ENCODE peak calls at places on chromosomes 16 and 17, in eight cellular contexts. C, L, Q, G, T, A, W and K are unnamed samples.
A peak's percentile ranks its signal among the peaks of the same experiment; 100 is the strongest.

GRCh38 chr17:48121921-48122650 is 14.5 kb downstream of the SNX11 start:
- DNase-seq in A (no peak), Q (no peak), L (no peak), W (no peak), C (no peak), T (peak; percentile 45), G (no peak), K (no peak)

GRCh38 chr16:56360117-56361008 is 65.0 kb downstream of the AMFR start:
- DNase-seq in G (no peak), L (no peak), C (no peak), Q (no peak), W (no peak), T (no peak), A (no peak), K (no peak)

GRCh38 chr17:66540131-66540781 is 237.8 kb downstream of the PRKCA start:
- DNase-seq in Q (no peak), W (peak; percentile 54), C (no peak), T (peak; percentile 74), A (peak; percentile 82), L (no peak), G (peak; percentile 83), K (no peak)

GRCh38 chr17:36791150-36791653 is 146.1 kb upstream of the LHX1 start:
- DNase-seq in Q (no peak), T (no peak), W (no peak), G (no peak), C (no peak), L (no peak), A (no peak), K (no peak)

GRCh38 chr17:3911271-3912053 is 4.8 kb downstream of the P2RX1 start:
- DNase-seq in L (peak; percentile 45), G (no peak), T (no peak), Q (no peak), W (no peak), A (no peak), C (peak; percentile 93), K (peak; percentile 72)

GRCh38 chr16:49911430-49911829 is 55.5 kb upstream of the ZNF423 start:
- DNase-seq in W (no peak), Q (no peak), A (no peak), G (no peak), L (no peak), C (no peak), T (no peak), K (no peak)

GRCh38 chr16:1787056-1787321 is 4.2 kb downstream of the NUBP2 start:
- DNase-seq in Q (no peak), W (no peak), L (no peak), A (no peak), T (no peak), G (no peak), C (no peak), K (no peak)

GRCh38 chr16:24769806-24770205 is 40.4 kb downstream of the TNRC6A start:
- DNase-seq in G (peak; percentile 92), L (no peak), T (no peak), Q (no peak), C (no peak), W (no peak), A (peak; percentile 72), K (no peak)

GRCh38 chr17:73588291-73589095 is 55.8 kb downstream of the SDK2 start:
- DNase-seq in G (no peak), W (no peak), A (no peak), T (no peak), C (no peak), Q (no peak), L (no peak), K (no peak)

GRCh38 chr17:59332890-59333377 is 1.5 kb downstream of the YPEL2 start:
- DNase-seq in L (no peak), T (peak; percentile 30), A (peak; percentile 54), G (peak; percentile 54), C (no peak), Q (no peak), W (peak; percentile 34), K (no peak)

GRCh38 chr17:54029196-54029595 is 206.5 kb downstream of the KIF2B start:
- DNase-seq in G (no peak), W (no peak), C (no peak), L (no peak), A (no peak), Q (no peak), T (no peak), K (no peak)

GRCh38 chr16:84461504-84462295 is 42.8 kb downstream of the MEAK7 start:
- DNase-seq in A (no peak), T (no peak), W (no peak), Q (no peak), C (no peak), L (no peak), G (no peak), K (no peak)

GRCh38 chr17:80187090-80187489 is 17.3 kb downstream of the CARD14 start:
- DNase-seq in L (no peak), T (no peak), A (peak; percentile 39), C (no peak), G (peak; percentile 22), W (no peak), Q (no peak), K (no peak)

GRCh38 chr17:40903129-40903847 is 18.2 kb upstream of the KRT20 start:
- DNase-seq in T (no peak), L (no peak), W (peak; percentile 68), G (peak; percentile 1), C (no peak), A (peak; percentile 35), Q (no peak), K (no peak)

GRCh38 chr17:8160224-8160577 is 2.5 kb downstream of the VAMP2 start:
- DNase-seq in W (no peak), Q (no peak), L (no peak), C (no peak), T (no peak), G (no peak), A (no peak), K (no peak)

GRCh38 chr17:62750502-62751349 is 57.4 kb downstream of the MARCHF10 start:
- DNase-seq in L (no peak), G (no peak), T (no peak), C (no peak), Q (no peak), A (no peak), W (no peak), K (no peak)

GRCh38 chr16:1825864-1826690 is 548 bp downstream of the HAGH start:
- DNase-seq in A (peak; percentile 13), W (peak; percentile 90), L (peak; percentile 45), G (peak; percentile 6), C (peak; percentile 82), Q (peak; percentile 34), T (peak; percentile 31), K (peak; percentile 58)

GRCh38 chr17:71580220-71580619 is 540.6 kb upstream of the SOX9 start:
- DNase-seq in G (no peak), L (no peak), A (peak; percentile 24), Q (no peak), W (no peak), C (no peak), T (no peak), K (no peak)

GRCh38 chr17:79970576-79971068 is 65.0 kb downstream of the TBC1D16 start:
- DNase-seq in W (peak; percentile 75), A (no peak), L (no peak), T (peak; percentile 13), G (peak; percentile 44), C (no peak), Q (no peak), K (peak; percentile 60)

GRCh38 chr16:68642047-68642435 is 3.1 kb upstream of the CDH3 start:
- DNase-seq in W (no peak), G (no peak), T (no peak), A (no peak), L (no peak), Q (no peak), C (no peak), K (no peak)

GRCh38 chr17:48055531-48056245 is 7.5 kb downstream of the NFE2L1 start:
- DNase-seq in A (peak; percentile 97), L (no peak), G (peak; percentile 90), Q (no peak), C (peak; percentile 41), W (peak; percentile 48), T (no peak), K (no peak)

GRCh38 chr16:58110590-58111330 is 18.4 kb downstream of the CFAP20 start:
- DNase-seq in Q (no peak), G (no peak), T (no peak), A (peak; percentile 53), C (no peak), W (no peak), L (no peak), K (no peak)

GRCh38 chr16:27347930-27348685 is 34.3 kb downstream of the IL4R start:
- DNase-seq in C (no peak), T (no peak), L (no peak), W (no peak), Q (no peak), G (peak; percentile 19), A (no peak), K (no peak)

GRCh38 chr16:73047536-73048291 is at the start of gene ZFHX3:
- DNase-seq in G (peak; percentile 55), L (no peak), Q (no peak), W (peak; percentile 83), A (peak; percentile 73), C (peak; percentile 84), T (no peak), K (peak; percentile 77)

GRCh38 chr17:5630434-5630833 is 46.1 kb upstream of the NLRP1 start:
- DNase-seq in C (no peak), A (peak; percentile 83), Q (no peak), T (no peak), L (no peak), G (peak; percentile 17), W (no peak), K (no peak)

GRCh38 chr17:56678249-56679144 is 85.0 kb downstream of the NOG start:
- DNase-seq in C (no peak), L (no peak), T (no peak), W (peak; percentile 41), G (no peak), Q (no peak), A (no peak), K (no peak)

GRCh38 chr17:46935658-46936266 is 12.8 kb downstream of the GOSR2 start:
- DNase-seq in W (peak; percentile 26), C (no peak), G (peak; percentile 62), A (no peak), Q (no peak), L (no peak), T (no peak), K (no peak)

GRCh38 chr17:57662021-57662420 is 83.1 kb downstream of the CCDC182 start:
- DNase-seq in C (no peak), G (no peak), W (no peak), A (no peak), Q (no peak), T (no peak), L (no peak), K (peak; percentile 11)

GRCh38 chr17:16415031-16415924 is at the start of gene TRPV2:
- DNase-seq in T (no peak), G (no peak), Q (no peak), A (no peak), W (peak; percentile 32), L (no peak), C (peak; percentile 67), K (peak; percentile 72)

GRCh38 chr17:74987909-74988711 is 678 bp downstream of the CDR2L start:
- DNase-seq in W (peak; percentile 93), T (peak; percentile 68), A (peak; percentile 78), Q (no peak), G (peak; percentile 69), C (no peak), L (no peak), K (peak; percentile 50)

GRCh38 chr16:2197765-2198164 is 1.4 kb upstream of the CASKIN1 start:
- DNase-seq in L (no peak), A (no peak), T (no peak), Q (no peak), C (no peak), G (no peak), W (no peak), K (no peak)